ENCODE peak calls at places on chromosomes 4 and X, in nine cellular contexts. F is posterior cingulate gyrus; O is cerebellar cortex; K is left colon; I is iris pigment epithelial cell; M is activated T-helper 1 cell treated with anti-CD3 and anti-CD28 coated beads, Interleukin-2, amount 50 U/mL, for 16 hours; W is activated T-cell treated with anti-CD3 and anti-CD28 coated beads, Interleukin-2, amount 50 U/mL, for 72 hours; J is lower lobe of right lung; T is activated naive CD8-positive, alpha-beta T cell treated with anti-CD3 and anti-CD28 coated beads, Interleukin-2, amount 50 U/mL, for 24 hours. S is an unnamed sample.

GRCh38 chr4:74667944-74668343 is 126.4 kb downstream of the BTC start:
- DNase-seq in K (no peak), J (no peak), F (no peak), I (no peak), T (no peak), W (no peak), O (no peak), M (no peak), S (no peak)

GRCh38 chr4:118034061-118034785 is at the start of gene NDST3:
- DNase-seq in O (peak; percentile 97), I (peak; percentile 55), J (peak; percentile 64), W (peak; percentile 30), M (no peak), K (peak; percentile 39), T (peak; percentile 9), F (peak; percentile 89), S (no peak)

GRCh38 chr4:54657194-54657555 is 582 bp upstream of the KIT start:
- DNase-seq in O (no peak), W (no peak), M (no peak), J (no peak), T (no peak), F (no peak), K (no peak), I (no peak), S (no peak)

GRCh38 chrX:40644821-40645358 is 2.5 kb downstream of the CXorf38 start:
- DNase-seq in M (peak; percentile 21), K (peak; percentile 66), I (peak; percentile 83), O (no peak), T (peak; percentile 36), W (peak; percentile 38), F (no peak), J (peak; percentile 57), S (no peak)

GRCh38 chr4:122224348-122224747 is 72.2 kb downstream of the BLTP1 start:
- DNase-seq in T (peak; percentile 2), K (no peak), O (no peak), J (no peak), W (no peak), I (peak; percentile 21), F (no peak), M (no peak), S (no peak)

GRCh38 chr4:101128473-101128872 is 218.9 kb downstream of the PPP3CA start:
- DNase-seq in K (peak; percentile 26), J (no peak), F (no peak), W (no peak), I (no peak), O (no peak), M (no peak), T (no peak), S (no peak)

GRCh38 chr4:165493359-165493758 is 114.6 kb downstream of the CPE start:
- DNase-seq in J (peak; percentile 69), K (peak; percentile 77), W (peak; percentile 74), F (peak; percentile 86), T (peak; percentile 74), I (peak; percentile 61), O (peak; percentile 86), M (peak; percentile 32), S (peak; percentile 48)

GRCh38 chr4:5970381-5971076 is 47.7 kb downstream of the C4orf50 start:
- DNase-seq in K (no peak), T (no peak), M (no peak), F (no peak), J (no peak), O (no peak), W (no peak), I (no peak), S (peak; percentile 76)

GRCh38 chr4:154044118-154044517 is 255.2 kb upstream of the SFRP2 start:
- DNase-seq in J (no peak), W (no peak), F (no peak), I (no peak), O (no peak), M (no peak), K (no peak), T (no peak), S (no peak)

GRCh38 chrX:56783996-56784620 is 55.1 kb downstream of the NBDY start:
- DNase-seq in W (no peak), K (no peak), T (no peak), J (no peak), O (no peak), M (no peak), F (no peak), I (no peak), S (no peak)

GRCh38 chrX:129755779-129756650 is 17.2 kb downstream of the XPNPEP2 start:
- DNase-seq in O (peak; percentile 1), T (no peak), I (no peak), W (peak; percentile 35), K (no peak), M (no peak), J (no peak), F (no peak), S (no peak)

GRCh38 chrX:120213438-120214265 is 37.0 kb upstream of the ZBTB33 start:
- DNase-seq in F (no peak), W (peak; percentile 57), O (peak; percentile 66), T (peak; percentile 52), I (peak; percentile 63), K (peak; percentile 64), M (peak; percentile 17), J (no peak), S (no peak)

GRCh38 chr4:13384055-13384454 is 100.1 kb downstream of the RAB28 start:
- DNase-seq in J (peak; percentile 24), O (no peak), W (peak; percentile 0), I (no peak), K (no peak), T (no peak), M (no peak), F (peak; percentile 62), S (no peak)

GRCh38 chrX:149302705-149303104 is 202.4 kb downstream of the IDS start:
- DNase-seq in F (no peak), M (no peak), I (no peak), K (no peak), J (no peak), W (no peak), T (no peak), O (no peak), S (no peak)

GRCh38 chr4:26570596-26570995 is 13.3 kb upstream of the TBC1D19 start:
- DNase-seq in O (no peak), I (no peak), F (no peak), T (no peak), K (no peak), W (no peak), M (no peak), J (no peak), S (no peak)

GRCh38 chrX:153549807-153550206 is 32.4 kb downstream of the ATP2B3 start:
- DNase-seq in J (no peak), T (no peak), K (no peak), I (no peak), O (no peak), M (no peak), W (no peak), F (no peak), S (no peak)

GRCh38 chr4:790466-790820 is 35.5 kb downstream of the CPLX1 start:
- DNase-seq in J (peak; percentile 30), K (no peak), F (peak; percentile 49), O (no peak), M (no peak), W (no peak), T (no peak), I (no peak), S (no peak)

GRCh38 chr4:184080674-184081073 is 137.0 kb downstream of the ENPP6 start:
- DNase-seq in J (no peak), W (no peak), M (no peak), O (no peak), K (no peak), F (no peak), T (no peak), I (no peak), S (no peak)

GRCh38 chr4:1404573-1405248 is 1.5 kb downstream of the NKX1-1 start:
- DNase-seq in F (peak; percentile 27), I (no peak), O (no peak), K (no peak), J (peak; percentile 30), W (no peak), T (peak; percentile 7), M (no peak), S (peak; percentile 73)

GRCh38 chrX:103446665-103447302 is 70.4 kb downstream of the BEX3 start:
- DNase-seq in M (no peak), J (no peak), W (no peak), T (no peak), I (peak; percentile 36), K (no peak), O (no peak), F (no peak), S (no peak)

GRCh38 chr4:82776925-82777542 is 21.6 kb downstream of the SCD5 start:
- DNase-seq in I (peak; percentile 89), M (no peak), F (no peak), J (no peak), T (no peak), K (no peak), O (no peak), W (no peak), S (peak; percentile 9)

GRCh38 chr4:152975615-152976465 is 39.7 kb downstream of the FHDC1 start:
- DNase-seq in T (no peak), W (no peak), F (no peak), O (no peak), M (no peak), I (no peak), J (no peak), K (no peak), S (peak; percentile 78)

GRCh38 chr4:85520765-85521749 is 46.1 kb downstream of the ARHGAP24 start:
- DNase-seq in F (no peak), I (peak; percentile 32), J (no peak), O (no peak), M (no peak), W (no peak), K (no peak), T (no peak), S (no peak)

GRCh38 chrX:45668686-45669443 is 468.2 kb upstream of the DIPK2B start:
- DNase-seq in M (no peak), J (no peak), T (no peak), K (no peak), I (peak; percentile 94), O (no peak), W (no peak), F (no peak), S (no peak)

GRCh38 chr4:149896428-149896827 is 80.8 kb upstream of the IQCM start:
- DNase-seq in W (no peak), J (no peak), F (peak; percentile 66), K (no peak), I (peak; percentile 36), M (no peak), T (no peak), O (no peak), S (no peak)

GRCh38 chrX:41332408-41332987 is 1.5 kb upstream of the DDX3X start:
- DNase-seq in I (peak; percentile 65), W (peak; percentile 62), M (no peak), F (peak; percentile 76), O (peak; percentile 36), J (peak; percentile 56), T (no peak), K (peak; percentile 62), S (peak; percentile 92)

GRCh38 chrX:49192722-49193328 is 6.7 kb upstream of the PRICKLE3 start:
- DNase-seq in W (no peak), F (peak; percentile 70), O (peak; percentile 58), T (peak; percentile 51), I (peak; percentile 47), K (no peak), J (no peak), M (no peak), S (no peak)

GRCh38 chr4:77044458-77045124 is 31.2 kb downstream of the CCNI start:
- DNase-seq in K (no peak), I (peak; percentile 64), O (peak; percentile 55), J (no peak), F (no peak), W (no peak), M (no peak), T (no peak), S (no peak)

GRCh38 chrX:24956828-24957227 is 58.9 kb downstream of the ARX start:
- DNase-seq in M (no peak), I (peak; percentile 3), T (no peak), O (no peak), K (no peak), F (no peak), J (no peak), W (no peak), S (no peak)

GRCh38 chr4:170497729-170498128 is 408.0 kb upstream of the AADAT start:
- DNase-seq in J (no peak), K (no peak), I (no peak), M (no peak), T (no peak), W (no peak), O (no peak), F (no peak), S (no peak)

GRCh38 chr4:44661940-44662622 is 10.7 kb upstream of the YIPF7 start:
- DNase-seq in I (no peak), O (no peak), K (no peak), M (no peak), T (no peak), J (no peak), F (no peak), W (no peak), S (no peak)